ENCODE peak calls at places on chromosomes 1 and 21, in ten cellular contexts. T is heart left ventricle, N is fibroblast of lung, D is colonic mucosa, M is Panc1, Z is vagina, V is PC-9, F is transverse colon, O is PC-3, G is ovary. P is an unnamed sample. For H3K4me1, the result is how much of the 10 kb centered on the place peaks cover.

GRCh38 chr1:154962238-154962678 is 676 bp upstream of the PYGO2 start:
- DNase-seq in T (no peak), N (no peak), D (peak), M (no peak), Z (no peak), V (no peak), F (peak), O (peak), G (no peak), P (no peak)

GRCh38 chr1:179230251-179230650 is 774 bp upstream of the ABL2 start:
- DNase-seq in T (no peak), N (peak), D (no peak), M (no peak), Z (no peak), V (no peak), F (no peak), O (peak), G (no peak), P (no peak)

GRCh38 chr1:58816072-58816746 is 32.4 kb upstream of the JUN start:
- DNase-seq in T (peak), N (peak), D (peak), M (peak), Z (no peak), V (peak), F (peak), O (peak), G (peak), P (peak)

GRCh38 chr1:171877711-171878110 is 36.4 kb downstream of the DNM3 start:
- DNase-seq in T (no peak), N (peak), D (no peak), M (no peak), Z (no peak), V (no peak), F (no peak), O (no peak), G (no peak), P (no peak)

GRCh38 chr1:198775606-198776005 is 136.8 kb downstream of the PTPRC start:
- DNase-seq in T (no peak), N (peak), D (no peak), M (no peak), Z (no peak), V (no peak), F (no peak), O (no peak), G (no peak), P (no peak)

GRCh38 chr1:12057382-12057781 is 5.7 kb upstream of the TNFRSF8 start:
- DNase-seq in T (no peak), N (no peak), D (no peak), M (no peak), Z (no peak), V (no peak), F (no peak), O (no peak), G (no peak), P (no peak)

GRCh38 chr1:10280442-10281350 is 70.3 kb downstream of the KIF1B start:
- DNase-seq in T (no peak), N (peak), D (no peak), M (no peak), Z (no peak), V (no peak), F (no peak), O (no peak), G (no peak), P (no peak)

GRCh38 chr1:21891081-21891480 is 46.0 kb downstream of the HSPG2 start:
- DNase-seq in T (no peak), N (no peak), D (no peak), M (no peak), Z (no peak), V (no peak), F (no peak), O (no peak), G (no peak), P (no peak)

GRCh38 chr1:16046865-16047264 is 3.3 kb downstream of the CLCNKB start:
- DNase-seq in T (no peak), N (peak), D (no peak), M (no peak), Z (no peak), V (no peak), F (no peak), O (no peak), G (peak), P (no peak)

GRCh38 chr1:45554198-45554597 is 3.6 kb downstream of the AKR1A1 start:
- DNase-seq in T (no peak), N (no peak), D (no peak), M (no peak), Z (no peak), V (no peak), F (no peak), O (no peak), G (no peak), P (no peak)

GRCh38 chr1:235409045-235409820 is 42.0 kb downstream of the TBCE start:
- DNase-seq in T (no peak), N (no peak), D (no peak), M (no peak), Z (no peak), V (no peak), F (no peak), O (no peak), G (no peak), P (no peak)

GRCh38 chr1:56453016-56453721 is 126.2 kb downstream of the PLPP3 start:
- DNase-seq in T (peak), N (no peak), D (no peak), M (no peak), Z (no peak), V (no peak), F (no peak), O (no peak), G (no peak), P (no peak)

GRCh38 chr1:117051224-117052064 is 8.7 kb upstream of the TTF2 start:
- DNase-seq in T (no peak), N (no peak), D (peak), M (no peak), Z (no peak), V (no peak), F (peak), O (peak), G (no peak), P (no peak)

GRCh38 chr1:40477680-40478057 is 579 bp downstream of the ZFP69 start:
- DNase-seq in T (no peak), N (peak), D (peak), M (no peak), Z (no peak), V (no peak), F (peak), O (no peak), G (no peak), P (no peak)

GRCh38 chr1:99749504-99749903 is 16.9 kb downstream of the FRRS1 start:
- DNase-seq in T (no peak), N (no peak), D (no peak), M (no peak), Z (no peak), V (no peak), F (no peak), O (no peak), G (no peak), P (no peak)

GRCh38 chr1:226121587-226122400 is 59.3 kb downstream of the H3-3A start:
- DNase-seq in T (peak), N (peak), D (peak), M (no peak), Z (no peak), V (no peak), F (peak), O (peak), G (peak), P (peak)

GRCh38 chr1:236288620-236288976 is 6.8 kb upstream of the ERO1B start:
- DNase-seq in T (no peak), N (no peak), D (no peak), M (no peak), Z (no peak), V (no peak), F (no peak), O (no peak), G (no peak), P (no peak)

GRCh38 chr1:80445021-80445420 is 1355.7 kb upstream of the ADGRL2 start:
- DNase-seq in T (no peak), N (peak), D (no peak), M (no peak), Z (no peak), V (no peak), F (no peak), O (no peak), G (no peak), P (no peak)

GRCh38 chr1:171486048-171486519 is 754 bp downstream of the PRRC2C start:
- DNase-seq in T (no peak), N (peak), D (peak), M (peak), Z (peak), V (peak), F (peak), O (peak), G (no peak), P (no peak)

GRCh38 chr1:109790735-109791494 is 27.2 kb upstream of the EPS8L3 start:
- DNase-seq in T (peak), N (peak), D (peak), M (no peak), Z (no peak), V (peak), F (peak), O (no peak), G (no peak), P (peak)

GRCh38 chr1:91278754-91279153 is 125.9 kb downstream of the HFM1 start:
- DNase-seq in T (no peak), N (peak), D (no peak), M (no peak), Z (no peak), V (no peak), F (no peak), O (peak), G (no peak), P (no peak)

GRCh38 chr1:107362468-107362867 is 221.6 kb downstream of the NTNG1 start:
- DNase-seq in T (no peak), N (no peak), D (no peak), M (no peak), Z (no peak), V (no peak), F (no peak), O (no peak), G (no peak), P (no peak)

GRCh38 chr1:210405316-210405715 is 76.6 kb downstream of the HHAT start:
- DNase-seq in T (no peak), N (no peak), D (no peak), M (no peak), Z (no peak), V (no peak), F (no peak), O (no peak), G (no peak), P (no peak)

GRCh38 chr21:45293726-45294401 is 6.2 kb upstream of the POFUT2 start:
- DNase-seq in T (no peak), N (no peak), D (peak), M (no peak), Z (peak), V (no peak), F (no peak), O (no peak), G (peak), P (no peak)

GRCh38 chr1:150516616-150517015 is 1.1 kb downstream of the FALEC start:
- DNase-seq in T (no peak), N (peak), D (no peak), M (no peak), Z (no peak), V (no peak), F (no peak), O (no peak), G (no peak), P (no peak)

GRCh38 chr1:31422505-31423319 is 9.7 kb downstream of the SERINC2 start:
- DNase-seq in T (peak), N (peak), D (peak), M (peak), Z (no peak), V (peak), F (peak), O (peak), G (peak), P (peak)

GRCh38 chr21:46221664-46222435 is 6.7 kb downstream of the LSS start:
- DNase-seq in T (peak), N (no peak), D (no peak), M (no peak), Z (no peak), V (no peak), F (no peak), O (no peak), G (no peak), P (no peak)

GRCh38 chr1:156726549-156727226 is 1.6 kb upstream of the METTL25B start:
- DNase-seq in T (peak), N (peak), D (peak), M (no peak), Z (no peak), V (peak), F (peak), O (peak), G (no peak), P (peak)

GRCh38 chr21:45985471-45986315 is 4.1 kb downstream of the COL6A1 start:
- DNase-seq in T (peak), N (no peak), D (no peak), M (no peak), Z (no peak), V (no peak), F (peak), O (no peak), G (peak), P (no peak)

GRCh38 chr1:229116114-229116513 is 154.8 kb upstream of the RAB4A start:
- DNase-seq in T (no peak), N (no peak), D (no peak), M (no peak), Z (no peak), V (no peak), F (peak), O (no peak), G (peak), P (no peak)

GRCh38 chr1:50436489-50436888 is 13.2 kb upstream of the DMRTA2 start:
- DNase-seq in T (no peak), N (no peak), D (no peak), M (no peak), Z (no peak), V (no peak), F (no peak), O (no peak), G (no peak), P (no peak)

GRCh38 chr1:221439734-221440436 is 302.0 kb downstream of the DUSP10 start:
- DNase-seq in T (no peak), N (peak), D (no peak), M (peak), Z (no peak), V (peak), F (no peak), O (peak), G (no peak), P (no peak)

DNA sequence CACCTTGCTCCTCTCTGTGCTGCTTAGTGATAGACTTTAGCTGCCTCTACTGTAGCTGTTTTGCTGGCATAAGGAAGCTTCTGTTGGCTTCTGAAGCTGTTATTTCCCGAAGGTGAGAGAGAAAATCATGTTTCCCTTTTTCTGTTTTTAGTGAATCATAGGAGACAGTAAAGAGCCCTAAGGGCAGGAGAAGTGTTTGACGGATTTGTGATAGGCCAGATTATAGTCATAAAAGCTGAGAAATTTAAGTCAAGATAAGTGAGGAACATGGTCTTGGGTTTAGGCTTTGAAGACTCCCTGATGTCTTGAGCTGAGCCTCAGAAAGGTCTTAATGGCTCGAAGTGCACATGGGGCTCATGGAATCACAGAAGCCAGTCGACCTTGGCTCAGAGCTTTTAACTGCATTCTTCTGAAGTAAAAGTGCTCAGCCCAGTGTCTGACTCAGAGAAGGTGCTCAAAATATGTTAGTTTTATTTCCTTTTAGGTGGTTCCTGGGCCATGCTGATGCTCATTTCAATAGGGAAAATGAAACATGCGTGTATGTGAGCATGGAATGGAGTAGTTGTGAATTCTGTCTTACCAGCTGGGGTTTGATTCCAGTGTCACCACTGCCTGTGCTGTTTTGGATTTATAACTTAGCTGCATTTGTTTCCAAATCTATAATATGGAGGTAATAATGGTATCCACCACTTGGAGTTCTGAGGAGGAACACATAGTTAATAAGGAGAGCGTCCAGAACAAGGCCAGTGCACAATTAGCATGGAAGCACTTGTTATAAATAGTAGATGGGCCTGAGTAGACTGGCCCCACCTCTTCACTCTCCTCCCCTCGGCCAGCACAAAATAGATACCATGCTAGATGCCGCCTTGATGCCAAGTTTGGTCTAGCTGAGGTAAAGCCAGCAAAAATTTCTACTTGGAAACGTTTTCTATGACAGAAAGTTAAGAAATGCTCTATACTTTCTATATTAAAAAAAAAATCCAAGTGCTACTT is 99.2 kb downstream of the C1orf21 start:
- DNase-seq in T (peak), N (peak), D (no peak), M (no peak), Z (no peak), V (peak), F (no peak), O (peak), G (no peak), P (no peak)
- H3K4me1 ChIP-seq in T (half or more), N (under half), D (under half), M (under half), Z (half or more), V (under half), F (half or more), O (under half), G (under half), P (half or more)

GRCh38 chr1:3250624-3251023 is 181.6 kb downstream of the PRDM16 start:
- DNase-seq in T (no peak), N (no peak), D (no peak), M (no peak), Z (no peak), V (no peak), F (no peak), O (no peak), G (no peak), P (no peak)
- H3K27ac ChIP-seq in T (no peak), N (no peak), D (no peak), M (no peak), Z (no peak), V (no peak), F (no peak), O (no peak), G (no peak), P (no peak)

GRCh38 chr1:169712309-169712631 is 850 bp upstream of the SELL start:
- DNase-seq in T (no peak), N (no peak), D (no peak), M (no peak), Z (no peak), V (no peak), F (no peak), O (no peak), G (no peak), P (no peak)
- TF ChIP-seq CTCF in T (no peak), N (no peak), D (peak), M (peak), Z (no peak), V (peak), F (no peak), O (no peak), G (no peak), P (no peak)

GRCh38 chr1:202981939-202982338 is 14.9 kb upstream of the CYB5R1 start:
- DNase-seq in T (no peak), N (no peak), D (no peak), M (no peak), Z (no peak), V (no peak), F (no peak), O (no peak), G (no peak), P (no peak)
- H3K4me1 ChIP-seq in T (under half), N (under half), D (under half), M (under half), Z (under half), V (under half), F (under half), O (under half), G (under half), P (under half)

GRCh38 chr1:27150183-27150582 is 4.7 kb downstream of the SLC9A1 start:
- DNase-seq in T (no peak), N (no peak), D (no peak), M (no peak), Z (no peak), V (no peak), F (no peak), O (no peak), G (no peak), P (no peak)
- H3K27ac ChIP-seq in T (peak), N (no peak), D (no peak), M (no peak), Z (no peak), V (no peak), F (peak), O (no peak), G (no peak), P (no peak)

GRCh38 chr1:47701741-47702515 is 264.1 kb downstream of the FOXD2 start:
- DNase-seq in T (no peak), N (no peak), D (peak), M (no peak), Z (no peak), V (no peak), F (peak), O (no peak), G (no peak), P (no peak)

GRCh38 chr1:47701283-47701682 is 263.4 kb downstream of the FOXD2 start:
- DNase-seq in T (no peak), N (no peak), D (peak), M (no peak), Z (no peak), V (no peak), F (no peak), O (no peak), G (no peak), P (no peak)

GRCh38 chr1:47703161-47703825 is 265.4 kb downstream of the FOXD2 start:
- DNase-seq in T (no peak), N (no peak), D (no peak), M (no peak), Z (no peak), V (no peak), F (no peak), O (no peak), G (no peak), P (no peak)

GRCh38 chr1:47705517-47706130 is 267.8 kb downstream of the FOXD2 start:
- DNase-seq in T (no peak), N (no peak), D (no peak), M (no peak), Z (no peak), V (no peak), F (no peak), O (no peak), G (no peak), P (no peak)

GRCh38 chr1:47703981-47704596 is 266.2 kb downstream of the FOXD2 start:
- DNase-seq in T (no peak), N (peak), D (no peak), M (peak), Z (no peak), V (no peak), F (no peak), O (peak), G (no peak), P (no peak)
- TF ChIP-seq CTCF in T (peak), N (no peak), D (no peak), M (no peak), Z (no peak), V (no peak), F (no peak), O (peak), G (no peak), P (no peak)

DNA sequence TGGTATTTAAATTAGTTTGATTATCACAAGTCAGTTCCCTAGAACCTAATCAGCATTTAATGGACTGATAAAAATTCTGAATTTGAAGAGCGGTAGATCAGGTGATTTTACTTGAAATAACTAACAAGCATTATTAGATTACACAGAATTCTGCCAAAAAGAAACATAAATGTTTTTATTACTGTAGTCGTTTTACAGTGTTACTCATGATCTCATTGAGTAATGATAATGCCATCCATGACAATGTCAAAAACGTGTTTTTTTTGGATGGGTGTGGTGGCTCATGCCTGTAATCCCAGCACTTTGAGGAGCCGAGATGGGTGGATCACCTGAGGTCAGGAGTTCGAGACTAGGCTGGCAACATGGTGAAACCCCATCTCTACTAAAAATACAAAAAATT is 56.5 kb downstream of the LAMC1 start:
- DNase-seq in T (no peak), N (no peak), D (no peak), M (no peak), Z (no peak), V (no peak), F (no peak), O (peak), G (no peak), P (no peak)
- H3K4me1 ChIP-seq in T (half or more), N (under half), D (under half), M (under half), Z (half or more), V (under half), F (under half), O (under half), G (under half), P (half or more)

P was measured in heart right ventricle.